ENCODE peak calls at places on chromosomes 13 and 19, in nine cellular contexts. O, W, U, N, R, V, G, K and J are unnamed samples.

GRCh38 chr13:113607056-113607455 is 22.5 kb downstream of the TFDP1 start:
- DNase-seq in O (no peak), K (no peak), G (no peak), U (no peak), W (no peak), V (no peak), N (no peak), R (no peak), J (no peak)

GRCh38 chr19:1445932-1446712 is 3.8 kb upstream of the APC2 start:
- DNase-seq in V (peak; percentile 18), O (no peak), G (no peak), N (peak; percentile 32), K (no peak), U (no peak), W (peak; percentile 47), R (peak; percentile 56), J (no peak)

GRCh38 chr13:35485451-35485850 is 9.0 kb upstream of the MAB21L1 start:
- DNase-seq in V (peak; percentile 13), K (peak; percentile 18), U (no peak), W (no peak), G (no peak), R (no peak), O (no peak), N (peak; percentile 47), J (no peak)

GRCh38 chr13:49649244-49649962 is 21.1 kb downstream of the ARL11 start:
- DNase-seq in K (peak; percentile 3), G (no peak), N (no peak), V (no peak), U (no peak), R (no peak), O (no peak), W (peak; percentile 21), J (peak; percentile 39)

GRCh38 chr19:8320564-8321066 is 560 bp downstream of the NDUFA7 start:
- DNase-seq in U (peak; percentile 2), G (no peak), O (no peak), W (no peak), R (no peak), V (no peak), K (no peak), N (no peak), J (no peak)

GRCh38 chr19:18300930-18301717 is 19.7 kb upstream of the JUND start:
- DNase-seq in G (no peak), V (no peak), U (no peak), N (no peak), O (no peak), W (peak; percentile 36), K (no peak), R (no peak), J (no peak)

GRCh38 chr13:48567521-48568331 is 34.8 kb upstream of the RCBTB2 start:
- DNase-seq in V (no peak), G (no peak), K (no peak), W (no peak), N (no peak), O (no peak), R (no peak), U (no peak), J (no peak)

GRCh38 chr13:49020940-49021548 is 45.3 kb downstream of the FNDC3A start:
- DNase-seq in O (no peak), U (no peak), G (no peak), N (peak; percentile 3), W (peak; percentile 18), K (no peak), V (no peak), R (no peak), J (no peak)

GRCh38 chr13:102138635-102139225 is 263.1 kb downstream of the FGF14 start:
- DNase-seq in G (no peak), O (no peak), V (no peak), R (no peak), W (no peak), K (no peak), U (no peak), N (no peak), J (no peak)